ENCODE peak calls at places on chromosomes 1 and 21, in nine cellular contexts. N is NCI-H1105; G is Calu3; S is stimulated activated CD8-positive, alpha-beta memory T cell treated with anti-CD3 and anti-CD28 coated beads, Interleukin-7, amount 100 ng/mL, for 24 hours; F is progenitor cell of endocrine pancreas; C is GM23248; B is kidney epithelial cell; Y is H7; E is fibroblast of lung. Z is an unnamed sample.

GRCh38 chr1:203289982-203290260 is 15.4 kb upstream of the BTG2 start:
- DNase-seq in N (no peak), G (no peak), S (no peak), F (no peak), C (no peak), B (no peak), Y (no peak), E (no peak), Z (no peak)

GRCh38 chr1:110187139-110187890 is 22.8 kb upstream of the KCNC4 start:
- DNase-seq in N (no peak), G (no peak), S (no peak), F (no peak), C (peak; percentile 67), B (no peak), Y (no peak), E (peak; percentile 23), Z (no peak)

GRCh38 chr1:155241851-155242264 is 13.4 kb downstream of the ENTREP3 start:
- DNase-seq in N (no peak), G (no peak), S (no peak), F (no peak), C (peak; percentile 57), B (no peak), Y (no peak), E (no peak), Z (no peak)

GRCh38 chr1:87180682-87181081 is 148.0 kb upstream of the LMO4 start:
- DNase-seq in N (no peak), G (no peak), S (no peak), F (no peak), C (no peak), B (no peak), Y (no peak), E (no peak), Z (no peak)

GRCh38 chr1:82795503-82796149 is 994.9 kb downstream of the ADGRL2 start:
- DNase-seq in N (no peak), G (no peak), S (no peak), F (no peak), C (no peak), B (no peak), Y (no peak), E (no peak), Z (no peak)

GRCh38 chr1:156475568-156476500 is 24.7 kb downstream of the MEF2D start:
- DNase-seq in N (no peak), G (no peak), S (no peak), F (no peak), C (peak; percentile 95), B (no peak), Y (no peak), E (peak; percentile 76), Z (no peak)

GRCh38 chr1:241413386-241413785 is 56.4 kb upstream of the RGS7 start:
- DNase-seq in N (no peak), G (no peak), S (no peak), F (no peak), C (peak; percentile 88), B (no peak), Y (no peak), E (peak; percentile 68), Z (no peak)

GRCh38 chr1:3660704-3661103 is 8.4 kb downstream of the TP73 start:
- DNase-seq in N (no peak), G (no peak), S (no peak), F (no peak), C (no peak), B (no peak), Y (no peak), E (no peak), Z (no peak)

GRCh38 chr1:161122967-161123366 is 5.1 kb downstream of the NIT1 start:
- DNase-seq in N (no peak), G (no peak), S (no peak), F (no peak), C (no peak), B (no peak), Y (no peak), E (no peak), Z (no peak)

GRCh38 chr1:10236405-10237156 is 26.2 kb downstream of the KIF1B start:
- DNase-seq in N (no peak), G (no peak), S (no peak), F (no peak), C (peak; percentile 70), B (no peak), Y (no peak), E (peak; percentile 43), Z (no peak)

GRCh38 chr21:45584786-45585185 is 42.5 kb upstream of the SLC19A1 start:
- DNase-seq in N (no peak), G (no peak), S (no peak), F (no peak), C (no peak), B (no peak), Y (peak; percentile 16), E (no peak), Z (no peak)

GRCh38 chr1:221887091-221887746 is 145.3 kb upstream of the DUSP10 start:
- DNase-seq in N (no peak), G (peak; percentile 91), S (no peak), F (no peak), C (peak; percentile 97), B (peak; percentile 89), Y (no peak), E (peak; percentile 90), Z (no peak)

GRCh38 chr1:24964811-24965570 is 34.9 kb upstream of the RUNX3 start:
- DNase-seq in N (no peak), G (no peak), S (peak; percentile 84), F (no peak), C (no peak), B (no peak), Y (peak; percentile 67), E (peak; percentile 94), Z (peak; percentile 90)

GRCh38 chr21:40841524-40842196 is 5.3 kb downstream of the DSCAM start:
- DNase-seq in N (peak; percentile 94), G (no peak), S (no peak), F (peak; percentile 69), C (no peak), B (peak; percentile 2), Y (peak; percentile 77), E (peak; percentile 40), Z (no peak)

GRCh38 chr1:109768335-109768650 is 4.6 kb upstream of the EPS8L3 start:
- DNase-seq in N (no peak), G (no peak), S (no peak), F (no peak), C (no peak), B (no peak), Y (no peak), E (no peak), Z (no peak)

GRCh38 chr1:44015206-44015605 is 16.1 kb downstream of the SLC6A9 start:
- DNase-seq in N (no peak), G (no peak), S (no peak), F (no peak), C (no peak), B (no peak), Y (no peak), E (no peak), Z (no peak)